ENCODE peak calls at places on chromosomes 5 and 9, in four cellular contexts. One of them, this sample, is unnamed.

GRCh38 chr5:39191216-39191615 is 28.1 kb downstream of the FYB1 start:
- DNase-seq in mesendoderm: no peak
- DNase-seq in H1: no peak
- DNase-seq in H9: no peak
- DNase-seq in this sample: no peak

GRCh38 chr9:136345281-136346156 is 18.0 kb downstream of the DNLZ start:
- DNase-seq in H9: peak; percentile 82
- DNase-seq in H1: no peak
- DNase-seq in mesendoderm: peak; percentile 60
- DNase-seq in this sample: no peak

GRCh38 chr5:82719368-82719767 is 357.8 kb downstream of the TMEM167A start:
- DNase-seq in mesendoderm: no peak
- DNase-seq in H9: no peak
- DNase-seq in H1: no peak
- DNase-seq in this sample: peak; percentile 2

GRCh38 chr5:172004824-172005237 is 1.6 kb downstream of the FBXW11 start:
- DNase-seq in H9: no peak
- DNase-seq in mesendoderm: no peak
- DNase-seq in H1: no peak
- DNase-seq in this sample: no peak

GRCh38 chr5:57858905-57859304 is 376.3 kb upstream of the ACTBL2 start:
- DNase-seq in H9: no peak
- DNase-seq in H1: no peak
- DNase-seq in mesendoderm: no peak
- DNase-seq in this sample: peak; percentile 36

GRCh38 chr5:61916621-61917620 is 389.1 kb upstream of the KIF2A start:
- DNase-seq in H9: no peak
- DNase-seq in mesendoderm: peak; percentile 42
- DNase-seq in H1: no peak
- DNase-seq in this sample: peak; percentile 1

GRCh38 chr9:93645149-93645889 is 68.9 kb downstream of the PHF2 start:
- DNase-seq in H9: no peak
- DNase-seq in H1: no peak
- DNase-seq in mesendoderm: no peak
- DNase-seq in this sample: no peak

GRCh38 chr9:135701067-135701967 is 668 bp upstream of the KCNT1 start:
- DNase-seq in H9: peak; percentile 49
- DNase-seq in H1: no peak
- DNase-seq in mesendoderm: no peak
- DNase-seq in this sample: no peak

GRCh38 chr9:96080364-96080763 is 204.9 kb downstream of the ERCC6L2 start:
- DNase-seq in H9: no peak
- DNase-seq in H1: no peak
- DNase-seq in mesendoderm: no peak
- DNase-seq in this sample: no peak

GRCh38 chr9:84101892-84102632 is 121.5 kb downstream of the RMI1 start:
- DNase-seq in H9: no peak
- DNase-seq in H1: no peak
- DNase-seq in mesendoderm: no peak
- DNase-seq in this sample: no peak

GRCh38 chr9:83509372-83509771 is 28.8 kb downstream of the FRMD3 start:
- DNase-seq in mesendoderm: peak; percentile 43
- DNase-seq in H9: no peak
- DNase-seq in H1: no peak
- DNase-seq in this sample: no peak

GRCh38 chr5:116418016-116418415 is 156.6 kb downstream of the SEMA6A start:
- DNase-seq in mesendoderm: no peak
- DNase-seq in H9: no peak
- DNase-seq in H1: no peak
- DNase-seq in this sample: no peak

GRCh38 chr9:4050686-4051315 is 249.1 kb downstream of the GLIS3 start:
- DNase-seq in mesendoderm: peak; percentile 51
- DNase-seq in H1: no peak
- DNase-seq in H9: no peak
- DNase-seq in this sample: no peak

GRCh38 chr9:87370003-87370685 is 127.5 kb upstream of the DAPK1 start:
- DNase-seq in H1: no peak
- DNase-seq in mesendoderm: no peak
- DNase-seq in H9: no peak
- DNase-seq in this sample: no peak

GRCh38 chr5:7876867-7877266 is 7.9 kb downstream of the MTRR start:
- DNase-seq in H9: no peak
- DNase-seq in mesendoderm: no peak
- DNase-seq in H1: no peak
- DNase-seq in this sample: peak; percentile 75

GRCh38 chr5:66144799-66145390 is 795 bp downstream of the SREK1 start:
- DNase-seq in mesendoderm: no peak
- DNase-seq in H1: no peak
- DNase-seq in H9: no peak
- DNase-seq in this sample: no peak

GRCh38 chr9:99269429-99269828 is 47.3 kb downstream of the SEC61B start:
- DNase-seq in H1: no peak
- DNase-seq in H9: no peak
- DNase-seq in mesendoderm: no peak
- DNase-seq in this sample: peak; percentile 85

GRCh38 chr9:109214414-109214813 is 47.4 kb upstream of the FRRS1L start:
- DNase-seq in H9: no peak
- DNase-seq in mesendoderm: no peak
- DNase-seq in H1: no peak
- DNase-seq in this sample: no peak

GRCh38 chr9:36791204-36791948 is 218.7 kb downstream of the MELK start:
- DNase-seq in H9: no peak
- DNase-seq in mesendoderm: peak; percentile 2
- DNase-seq in H1: no peak
- DNase-seq in this sample: no peak

GRCh38 chr5:98454904-98455303 is 318.6 kb upstream of the RGMB start:
- DNase-seq in H9: no peak
- DNase-seq in H1: no peak
- DNase-seq in mesendoderm: no peak
- DNase-seq in this sample: peak; percentile 97

GRCh38 chr5:132266031-132266835 is 8.7 kb downstream of the PDLIM4 start:
- DNase-seq in H1: no peak
- DNase-seq in H9: no peak
- DNase-seq in mesendoderm: no peak
- DNase-seq in this sample: no peak

GRCh38 chr9:98477884-98478283 is 222.4 kb upstream of the TBC1D2 start:
- DNase-seq in H1: no peak
- DNase-seq in H9: no peak
- DNase-seq in mesendoderm: no peak
- DNase-seq in this sample: no peak

GRCh38 chr5:32551194-32551593 is 34.2 kb upstream of the SUB1 start:
- DNase-seq in H9: no peak
- DNase-seq in mesendoderm: no peak
- DNase-seq in H1: no peak
- DNase-seq in this sample: no peak

GRCh38 chr5:83530186-83530585 is 58.6 kb downstream of the VCAN start:
- DNase-seq in H9: no peak
- DNase-seq in H1: no peak
- DNase-seq in mesendoderm: no peak
- DNase-seq in this sample: peak; percentile 44

GRCh38 chr9:33320568-33321261 is 30.4 kb downstream of the NFX1 start:
- DNase-seq in mesendoderm: no peak
- DNase-seq in H1: no peak
- DNase-seq in H9: no peak
- DNase-seq in this sample: peak; percentile 98
- H4K5ac ChIP-seq in mesendoderm: no peak overlapping the region
- H4K5ac ChIP-seq in H1: no peak overlapping the region
- H4K5ac ChIP-seq in H9: no peak overlapping the region
- H4K5ac ChIP-seq in this sample: peak overlapping the region; percentile 99

GRCh38 chr9:116232425-116233159 is 79.0 kb downstream of the PAPPA start:
- DNase-seq in mesendoderm: peak; percentile 53
- DNase-seq in H1: no peak
- DNase-seq in H9: no peak
- DNase-seq in this sample: peak; percentile 38
- H4K5ac ChIP-seq in mesendoderm: no peak overlapping the region
- H4K5ac ChIP-seq in H1: no peak overlapping the region
- H4K5ac ChIP-seq in H9: no peak overlapping the region
- H4K5ac ChIP-seq in this sample: no peak overlapping the region

GRCh38 chr5:168867271-168867670 is 288.1 kb upstream of the PANK3 start:
- DNase-seq in H9: no peak
- DNase-seq in H1: no peak
- DNase-seq in mesendoderm: no peak
- DNase-seq in this sample: no peak
- H4K5ac ChIP-seq in H9: no peak overlapping the region
- H4K5ac ChIP-seq in H1: no peak overlapping the region
- H4K5ac ChIP-seq in mesendoderm: no peak overlapping the region
- H4K5ac ChIP-seq in this sample: no peak overlapping the region

DNA sequence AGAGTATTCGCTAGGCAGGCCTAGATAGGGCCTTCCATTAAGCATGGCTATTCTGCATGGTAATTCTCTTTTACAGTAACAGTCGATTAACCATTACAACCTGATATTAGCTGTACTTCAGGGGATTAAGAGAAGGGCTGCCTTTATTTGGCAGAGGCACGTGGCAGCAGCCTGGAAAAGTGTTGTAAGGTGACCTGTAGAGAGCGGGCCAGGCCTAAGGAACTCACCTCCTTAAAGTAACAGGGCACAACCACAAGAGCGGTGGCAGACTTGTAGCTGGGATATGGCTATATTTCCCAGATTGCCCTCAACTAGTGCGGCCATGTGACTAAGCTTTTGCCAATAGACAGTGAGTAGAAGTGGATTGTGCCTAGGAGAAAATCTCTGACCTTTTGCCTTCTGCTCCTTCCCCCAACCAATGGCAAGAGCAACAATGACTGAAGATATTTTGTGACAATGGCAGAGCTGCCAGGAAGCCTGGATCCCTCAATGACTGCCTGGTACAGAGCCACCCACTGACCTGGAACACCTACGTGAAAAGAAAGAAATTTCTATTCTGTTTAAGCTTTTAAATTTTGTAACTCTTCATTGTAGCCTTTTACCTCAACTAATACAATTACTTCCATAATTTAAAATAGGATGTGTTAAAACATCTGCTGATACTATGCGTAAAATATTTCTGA is 18.9 kb upstream of the ANKRD34B start:
- DNase-seq in H1: no peak
- DNase-seq in H9: no peak
- DNase-seq in mesendoderm: no peak
- DNase-seq in this sample: no peak
- H4K5ac ChIP-seq in H1: no peak overlapping the region
- H4K5ac ChIP-seq in H9: no peak overlapping the region
- H4K5ac ChIP-seq in mesendoderm: no peak overlapping the region
- H4K5ac ChIP-seq in this sample: no peak overlapping the region

DNA sequence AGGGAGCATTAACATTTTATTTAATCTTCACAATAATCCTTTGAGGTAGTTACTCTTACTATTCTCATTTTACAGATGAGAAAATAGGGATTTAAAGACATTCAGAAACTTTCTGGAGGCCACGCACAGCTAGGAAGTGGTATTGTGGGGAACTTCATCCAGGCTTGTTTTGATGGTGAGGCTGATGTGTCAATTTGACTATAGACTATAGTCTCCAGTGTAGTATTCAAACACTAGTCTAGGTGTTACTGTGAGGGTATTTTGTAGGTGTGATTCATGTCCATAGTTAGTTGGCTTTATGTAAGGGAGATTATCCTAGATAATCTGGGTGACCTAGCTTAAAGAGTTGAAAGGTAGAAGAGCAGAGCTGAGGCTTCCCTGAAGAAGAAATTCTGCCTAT is 54.1 kb upstream of the ELL2 start:
- DNase-seq in mesendoderm: no peak
- DNase-seq in H1: no peak
- DNase-seq in H9: no peak
- DNase-seq in this sample: no peak
- H4K5ac ChIP-seq in mesendoderm: no peak overlapping the region
- H4K5ac ChIP-seq in H1: no peak overlapping the region
- H4K5ac ChIP-seq in H9: no peak overlapping the region
- H4K5ac ChIP-seq in this sample: peak overlapping the region; percentile 81

DNA sequence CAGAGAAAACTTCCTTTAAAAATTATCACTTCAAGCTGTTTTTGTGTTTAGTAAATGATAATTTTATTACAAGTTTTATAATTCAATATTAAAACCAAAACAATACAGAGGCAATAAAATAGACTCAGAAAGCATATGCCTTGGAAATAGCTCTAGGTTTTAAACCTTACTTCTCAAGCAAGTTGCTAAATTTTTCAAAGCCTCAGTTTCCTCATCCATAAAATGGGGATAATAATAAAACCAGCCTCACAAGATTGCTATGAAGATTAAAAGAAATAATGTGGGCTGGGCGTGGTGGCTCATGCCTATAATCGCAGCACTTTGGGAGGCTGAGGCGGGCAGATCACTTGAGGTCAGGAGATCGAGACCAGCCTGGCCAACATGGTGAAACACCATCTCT is 62.8 kb downstream of the TTLL11 start:
- DNase-seq in H9: no peak
- DNase-seq in H1: no peak
- DNase-seq in mesendoderm: no peak
- DNase-seq in this sample: no peak
- H4K5ac ChIP-seq in H9: no peak overlapping the region
- H4K5ac ChIP-seq in H1: no peak overlapping the region
- H4K5ac ChIP-seq in mesendoderm: no peak overlapping the region
- H4K5ac ChIP-seq in this sample: no peak overlapping the region

DNA sequence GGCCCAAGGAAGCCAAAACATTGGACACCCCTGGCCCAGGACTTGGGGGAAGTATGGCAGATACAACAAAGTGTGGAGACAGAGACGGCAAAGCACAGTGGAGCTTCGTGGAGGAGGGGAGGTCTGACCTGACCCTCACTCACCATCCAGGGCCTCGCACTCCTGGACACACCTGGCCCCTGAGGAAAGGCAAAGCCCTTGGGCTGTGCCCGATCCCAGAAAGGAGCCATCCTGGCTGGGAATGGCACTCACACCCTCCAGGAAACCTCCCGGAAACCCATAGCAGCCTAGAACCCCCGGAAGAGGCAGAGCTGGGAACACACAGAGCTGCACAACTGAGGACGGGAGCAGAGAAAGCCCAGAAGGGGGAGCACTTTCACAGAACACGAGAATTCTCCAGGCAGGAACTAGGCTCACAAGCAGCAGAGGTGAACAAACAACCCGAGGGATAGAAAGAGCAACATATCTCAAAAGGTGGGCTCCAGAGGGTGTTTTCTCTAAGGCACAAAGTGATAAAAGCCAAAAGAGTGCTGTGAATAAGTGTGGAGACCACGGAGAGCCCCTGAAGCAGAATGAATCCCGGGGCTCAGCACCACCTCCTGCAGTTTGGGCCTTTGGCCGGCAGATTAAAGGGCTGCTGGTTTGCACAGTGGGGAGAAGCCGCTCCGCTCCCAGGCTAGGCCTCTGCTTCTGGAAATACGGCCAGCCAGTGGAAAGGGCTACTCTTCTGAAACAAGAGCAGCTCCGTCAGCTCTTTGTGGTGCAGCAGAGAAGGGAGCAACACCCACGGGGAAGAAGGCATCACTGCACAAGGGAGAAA is 108.2 kb downstream of the UBE2R2 start:
- DNase-seq in H9: peak; percentile 76
- DNase-seq in H1: peak; percentile 29
- DNase-seq in mesendoderm: peak; percentile 81
- DNase-seq in this sample: peak; percentile 54
- H4K5ac ChIP-seq in H9: no peak overlapping the region
- H4K5ac ChIP-seq in H1: no peak overlapping the region
- H4K5ac ChIP-seq in mesendoderm: no peak overlapping the region
- H4K5ac ChIP-seq in this sample: no peak overlapping the region

DNA sequence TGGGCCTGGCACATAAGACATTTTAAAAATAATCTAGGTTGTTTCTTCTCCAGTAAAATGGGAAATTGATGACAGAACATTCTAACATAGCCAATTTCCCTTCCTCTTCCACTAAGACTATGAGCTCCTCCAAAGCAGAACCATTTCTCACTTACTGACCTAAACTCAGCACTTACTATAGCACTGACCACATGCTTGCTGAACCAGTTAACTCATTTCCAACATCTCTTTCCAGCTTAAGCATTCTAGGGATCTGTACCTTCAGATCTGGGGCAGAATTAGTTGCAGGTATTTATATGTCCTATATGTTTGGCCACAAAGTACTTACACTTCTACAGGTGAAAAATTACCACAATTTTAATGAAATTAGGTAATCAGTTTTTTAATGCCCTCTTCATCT is 58.9 kb downstream of the TTC39B start:
- DNase-seq in mesendoderm: no peak
- DNase-seq in H9: no peak
- DNase-seq in H1: no peak
- DNase-seq in this sample: no peak
- H4K5ac ChIP-seq in mesendoderm: no peak overlapping the region
- H4K5ac ChIP-seq in H9: no peak overlapping the region
- H4K5ac ChIP-seq in H1: no peak overlapping the region
- H4K5ac ChIP-seq in this sample: peak overlapping the region; percentile 37